ENCODE peak calls at places on chromosomes 12 and 14, in eight cellular contexts. P is aorta, J is SK-N-MC, R is psoas muscle, B is SK-N-SH, N is fibroblast of lung, F is right lobe of liver, I is IMR-90. H is an unnamed sample.

GRCh38 chr12:1779783-1780182 is 40.6 kb upstream of the LRTM2 start:
- DNase-seq in P (no peak), J (no peak), R (no peak), B (no peak), N (peak), F (no peak), I (peak), H (no peak)

GRCh38 chr14:56474419-56475022 is 105.1 kb upstream of the TMEM260 start:
- DNase-seq in P (no peak), J (peak), R (no peak), B (peak), N (peak), F (no peak), I (peak), H (no peak)

GRCh38 chr12:52442600-52443061 is 8.5 kb upstream of the KRT75 start:
- DNase-seq in P (no peak), J (no peak), R (no peak), B (no peak), N (peak), F (no peak), I (peak), H (no peak)

GRCh38 chr12:69932154-69932553 is 107.1 kb downstream of the MYRFL start:
- DNase-seq in P (no peak), J (no peak), R (no peak), B (no peak), N (no peak), F (no peak), I (no peak), H (no peak)

GRCh38 chr12:57430117-57430930 is 519 bp downstream of the R3HDM2 start:
- DNase-seq in P (peak), J (no peak), R (peak), B (no peak), N (peak), F (peak), I (peak), H (peak)

GRCh38 chr14:55333785-55334485 is 62.7 kb downstream of the FBXO34 start:
- DNase-seq in P (no peak), J (no peak), R (no peak), B (no peak), N (peak), F (no peak), I (peak), H (no peak)

GRCh38 chr12:124566181-124567034 is 1.0 kb downstream of the NCOR2 start:
- DNase-seq in P (peak), J (no peak), R (peak), B (peak), N (peak), F (peak), I (peak), H (peak)

GRCh38 chr14:68124885-68125731 is 305.5 kb downstream of the RAD51B start:
- DNase-seq in P (no peak), J (no peak), R (no peak), B (no peak), N (no peak), F (no peak), I (peak), H (no peak)

GRCh38 chr14:27528328-27528727 is 930.5 kb upstream of the NOVA1 start:
- DNase-seq in P (no peak), J (no peak), R (no peak), B (peak), N (peak), F (no peak), I (no peak), H (no peak)

GRCh38 chr12:806116-806805 is 53.9 kb downstream of the WNK1 start:
- DNase-seq in P (no peak), J (no peak), R (no peak), B (no peak), N (peak), F (no peak), I (peak), H (no peak)

GRCh38 chr14:52052289-52052943 is 16.4 kb downstream of the NID2 start:
- DNase-seq in P (no peak), J (no peak), R (no peak), B (no peak), N (peak), F (no peak), I (peak), H (peak)

GRCh38 chr14:23877111-23877510 is 76.5 kb upstream of the DHRS4 start:
- DNase-seq in P (no peak), J (no peak), R (no peak), B (no peak), N (no peak), F (no peak), I (no peak), H (no peak)

GRCh38 chr12:123681605-123682004 is 10.7 kb downstream of the TCTN2 start:
- DNase-seq in P (no peak), J (no peak), R (no peak), B (no peak), N (no peak), F (no peak), I (no peak), H (no peak)

GRCh38 chr12:8742501-8742900 is 44.7 kb downstream of the RIMKLB start:
- DNase-seq in P (peak), J (no peak), R (no peak), B (no peak), N (peak), F (no peak), I (peak), H (no peak)

DNA sequence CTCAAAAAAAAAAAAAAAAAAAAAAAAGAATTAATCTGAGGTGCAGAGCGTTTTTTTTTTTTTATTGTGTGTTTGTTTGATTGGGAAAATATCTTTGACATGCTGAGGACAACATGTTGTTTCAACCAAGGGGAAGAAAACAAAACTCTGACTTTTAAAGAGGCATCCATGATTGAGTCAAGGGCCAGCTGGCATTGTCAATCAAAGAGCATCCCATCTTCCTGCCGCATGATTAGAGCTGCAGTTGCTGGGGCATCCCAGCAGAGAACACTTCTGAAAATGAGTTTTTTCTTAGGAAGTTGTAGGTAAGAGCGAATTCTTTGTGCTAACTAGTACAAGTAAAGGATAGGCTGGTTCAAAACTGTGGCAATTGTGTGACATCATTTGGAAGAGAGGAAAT is 200.9 kb upstream of the DAAM1 start:
- DNase-seq in P (no peak), J (no peak), R (no peak), B (no peak), N (no peak), F (no peak), I (no peak), H (no peak)
- H3K4me3 ChIP-seq in P (no peak), J (no peak), R (no peak), B (no peak), N (no peak), F (no peak), I (no peak), H (no peak)

DNA sequence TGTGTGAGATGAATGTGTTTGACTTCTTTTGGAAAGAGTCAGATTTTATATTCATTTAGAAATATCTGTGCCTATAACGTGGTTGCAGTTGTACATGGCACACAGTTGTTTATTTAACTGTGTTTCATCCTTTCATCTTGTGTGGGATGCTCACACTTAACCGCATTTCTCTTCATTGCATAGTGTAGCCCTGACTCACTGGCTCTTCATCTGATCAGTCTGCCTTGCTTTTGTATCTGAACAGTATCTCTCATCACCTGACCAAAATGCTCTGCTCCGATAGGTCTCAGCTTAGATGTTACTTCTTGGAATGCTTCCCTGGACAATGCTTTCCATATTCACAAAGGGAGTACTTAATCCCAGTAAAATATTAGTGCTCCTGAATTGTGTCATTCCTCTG is 83.4 kb downstream of the PDE3A start:
- DNase-seq in P (no peak), J (no peak), R (no peak), B (no peak), N (no peak), F (no peak), I (peak), H (no peak)
- H3K27ac ChIP-seq in P (no peak), J (no peak), R (no peak), B (no peak), N (no peak), F (no peak), I (no peak), H (no peak)

GRCh38 chr12:132710422-132711168 is at the start of gene PGAM5:
- DNase-seq in P (peak), J (no peak), R (peak), B (peak), N (peak), F (peak), I (peak), H (peak)
- H3K4me3 ChIP-seq in P (peak), J (peak), R (peak), B (peak), N (peak), F (peak), I (peak), H (peak)

GRCh38 chr12:29333178-29333577 is 47.8 kb downstream of the ERGIC2 start:
- DNase-seq in P (no peak), J (peak), R (no peak), B (no peak), N (no peak), F (no peak), I (no peak), H (no peak)

GRCh38 chr12:29334911-29335310 is 46.1 kb downstream of the ERGIC2 start:
- DNase-seq in P (no peak), J (peak), R (no peak), B (no peak), N (peak), F (no peak), I (peak), H (no peak)

GRCh38 chr12:29329411-29329810 is 51.6 kb downstream of the ERGIC2 start:
- DNase-seq in P (no peak), J (no peak), R (no peak), B (no peak), N (no peak), F (no peak), I (no peak), H (no peak)
- H3K27ac ChIP-seq in P (no peak), J (peak), R (no peak), B (no peak), N (no peak), F (no peak), I (no peak), H (no peak)

GRCh38 chr12:109020750-109021380 is at the start of gene SVOP:
- DNase-seq in P (peak), J (peak), R (peak), B (peak), N (peak), F (peak), I (peak), H (peak)

GRCh38 chr12:109016978-109017377 is 3.9 kb downstream of the SVOP start:
- DNase-seq in P (no peak), J (no peak), R (no peak), B (no peak), N (no peak), F (no peak), I (no peak), H (no peak)

GRCh38 chr12:109016016-109016415 is 4.9 kb downstream of the SVOP start:
- DNase-seq in P (no peak), J (no peak), R (no peak), B (no peak), N (no peak), F (no peak), I (no peak), H (no peak)

GRCh38 chr12:109020136-109020535 is 732 bp downstream of the SVOP start:
- DNase-seq in P (no peak), J (no peak), R (no peak), B (peak), N (no peak), F (no peak), I (no peak), H (no peak)

GRCh38 chr12:109018276-109018675 is 2.6 kb downstream of the SVOP start:
- DNase-seq in P (no peak), J (no peak), R (no peak), B (no peak), N (no peak), F (no peak), I (no peak), H (no peak)
- H3K4me3 ChIP-seq in P (no peak), J (no peak), R (no peak), B (no peak), N (no peak), F (no peak), I (no peak), H (no peak)

H was measured in tibial artery.